ENCODE peak calls at places on chromosomes 2 and 18, in four cellular contexts. L, O, X and A are unnamed samples.
A peak's percentile ranks its signal among the peaks of the same experiment; 100 is the strongest.

GRCh38 chr2:42567389-42567788 is 1.0 kb upstream of the MTA3 start:
- DNase-seq in L (no peak), O (peak; percentile 71), X (peak; percentile 24), A (peak; percentile 81)

GRCh38 chr2:60215295-60215990 is 338.0 kb downstream of the BCL11A start:
- DNase-seq in O (no peak), L (peak; percentile 80), X (peak; percentile 46), A (no peak)

GRCh38 chr18:79962311-79962710 is 2.1 kb upstream of the HSBP1L1 start:
- DNase-seq in L (no peak), X (no peak), O (peak; percentile 74), A (peak; percentile 61)

GRCh38 chr2:232502901-232503791 is 15.5 kb upstream of the ECEL1 start:
- DNase-seq in O (peak; percentile 22), X (peak; percentile 65), L (peak; percentile 64), A (peak; percentile 45)

GRCh38 chr18:63553117-63553516 is 10.9 kb downstream of the SERPINB12 start:
- DNase-seq in X (no peak), O (peak; percentile 60), L (no peak), A (peak; percentile 62)

GRCh38 chr18:7381307-7381706 is 150.4 kb downstream of the LRRC30 start:
- DNase-seq in X (no peak), L (no peak), O (no peak), A (no peak)

GRCh38 chr2:201648-202433 is 62.0 kb downstream of the SH3YL1 start:
- DNase-seq in X (no peak), L (no peak), O (no peak), A (no peak)

GRCh38 chr2:187826023-187826422 is 271.8 kb upstream of the TFPI start:
- DNase-seq in X (no peak), O (peak; percentile 29), L (no peak), A (no peak)

GRCh38 chr2:26986576-26986975 is 16.1 kb downstream of the MAPRE3 start:
- DNase-seq in X (no peak), L (no peak), O (peak; percentile 57), A (no peak)

GRCh38 chr18:11541179-11541578 is 68.2 kb upstream of the SLC35G4 start:
- DNase-seq in O (no peak), X (no peak), L (no peak), A (peak; percentile 10)

GRCh38 chr2:24512404-24512803 is 21.4 kb downstream of the NCOA1 start:
- DNase-seq in X (no peak), L (no peak), O (peak; percentile 7), A (peak; percentile 28)

GRCh38 chr18:11146238-11146946 is 3.0 kb downstream of the PIEZO2 start:
- DNase-seq in X (peak; percentile 50), O (no peak), L (no peak), A (no peak)

GRCh38 chr2:187857826-187858225 is 303.6 kb upstream of the TFPI start:
- DNase-seq in X (no peak), L (no peak), O (no peak), A (no peak)

GRCh38 chr2:229098810-229099209 is 172.3 kb downstream of the PID1 start:
- DNase-seq in O (no peak), X (no peak), L (no peak), A (no peak)

GRCh38 chr2:179636100-179636980 is 225.1 kb downstream of the ZNF385B start:
- DNase-seq in X (no peak), O (no peak), L (no peak), A (no peak)

GRCh38 chr2:202122975-202123765 is 50.1 kb downstream of the KIAA2012 start:
- DNase-seq in O (no peak), L (no peak), X (peak; percentile 43), A (peak; percentile 45)

GRCh38 chr2:12928197-12928596 is 211.5 kb downstream of the TRIB2 start:
- DNase-seq in X (no peak), O (peak; percentile 78), L (no peak), A (peak; percentile 81)

GRCh38 chr18:35713545-35713944 is 132.0 kb downstream of the GALNT1 start:
- DNase-seq in O (peak; percentile 70), X (no peak), L (no peak), A (peak; percentile 39)

GRCh38 chr2:151071382-151071781 is 190.3 kb downstream of the RBM43 start:
- DNase-seq in L (no peak), X (peak; percentile 51), O (peak; percentile 33), A (peak; percentile 67)

GRCh38 chr2:207744451-207744850 is 25.3 kb downstream of the FZD5 start:
- DNase-seq in L (no peak), O (no peak), X (no peak), A (no peak)

GRCh38 chr18:57073516-57074187 is 73.2 kb upstream of the BOD1L2 start:
- DNase-seq in O (no peak), X (no peak), L (no peak), A (no peak)

GRCh38 chr2:233480490-233481202 is 85.9 kb downstream of the USP40 start:
- DNase-seq in X (no peak), O (peak; percentile 55), L (no peak), A (no peak)

GRCh38 chr18:55488473-55488872 is 99.5 kb downstream of the TCF4 start:
- DNase-seq in L (no peak), O (no peak), X (peak; percentile 93), A (peak; percentile 21)

GRCh38 chr18:32439802-32440201 is 30.9 kb downstream of the GAREM1 start:
- DNase-seq in X (peak; percentile 74), O (no peak), L (no peak), A (no peak)

GRCh38 chr2:176638167-176639015 is 369.1 kb downstream of the MTX2 start:
- DNase-seq in L (peak; percentile 48), X (peak; percentile 74), O (peak; percentile 33), A (peak; percentile 45)

GRCh38 chr2:189580662-189581353 is at the start of gene SLC40A1:
- DNase-seq in L (peak; percentile 67), X (peak; percentile 73), O (peak; percentile 48), A (peak; percentile 36)

GRCh38 chr2:23803965-23804542 is 122.9 kb downstream of the ATAD2B start:
- DNase-seq in X (peak; percentile 68), O (peak; percentile 23), L (no peak), A (peak; percentile 53)

DNA sequence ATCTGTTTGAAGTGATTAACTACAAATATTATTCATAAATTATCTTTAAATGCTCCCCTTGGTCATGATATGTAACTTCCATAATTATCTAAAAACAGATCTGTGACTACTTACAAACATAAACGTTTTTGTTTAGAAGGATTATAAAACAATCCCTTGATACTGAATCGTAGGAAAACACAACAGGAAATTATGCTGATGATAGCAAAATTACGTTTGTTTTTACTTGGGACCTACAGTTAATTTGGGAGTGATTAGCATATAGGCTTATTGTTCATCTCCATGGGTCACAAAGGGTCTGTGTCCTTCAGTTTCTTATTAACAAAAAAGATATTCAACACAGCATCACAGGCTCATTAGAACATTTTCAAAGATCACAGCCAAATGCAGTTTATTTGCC is 4.3 kb downstream of the CCDC195 start:
- DNase-seq in X (no peak), L (no peak), O (no peak), A (no peak)
- H3K4me2 ChIP-seq in X (no peak overlapping the region), L (no peak overlapping the region), O (no peak overlapping the region), A (peak overlapping the region; percentile 42)

DNA sequence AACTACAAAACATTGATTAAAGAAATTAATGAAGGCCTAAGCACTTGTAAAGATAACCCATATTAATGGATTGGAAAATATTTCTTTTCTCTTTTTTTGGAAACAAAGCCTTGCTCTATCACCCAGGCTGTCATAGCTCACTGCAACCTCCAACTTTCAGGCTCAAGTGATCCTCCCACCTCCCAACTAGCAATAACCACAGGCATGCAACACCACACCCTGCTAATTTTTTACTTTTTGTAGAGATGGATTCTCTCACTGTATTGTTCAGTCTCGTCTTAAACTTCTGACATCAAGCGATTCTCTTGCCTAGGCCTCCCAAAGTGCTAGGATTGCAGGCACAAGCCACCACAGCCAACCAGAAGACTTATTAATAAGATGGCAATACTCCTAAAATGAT is 73.4 kb upstream of the NDUFV2 start:
- DNase-seq in O (peak; percentile 64), X (no peak), L (no peak), A (no peak)
- H3K4me2 ChIP-seq in O (no peak overlapping the region), X (no peak overlapping the region), L (no peak overlapping the region), A (no peak overlapping the region)

GRCh38 chr2:142866426-142866825 is 11.0 kb upstream of the KYNU start:
- DNase-seq in L (no peak), O (no peak), X (no peak), A (no peak)
- H3K4me2 ChIP-seq in L (no peak overlapping the region), O (no peak overlapping the region), X (no peak overlapping the region), A (no peak overlapping the region)

GRCh38 chr2:64277101-64277849 is 133.1 kb upstream of the PELI1 start:
- DNase-seq in L (no peak), O (peak; percentile 45), X (peak; percentile 91), A (no peak)
- H3K4me2 ChIP-seq in L (no peak overlapping the region), O (peak overlapping the region; percentile 49), X (peak overlapping the region; percentile 10), A (no peak overlapping the region)

GRCh38 chr2:61759718-61760117 is 94.1 kb downstream of the FAM161A start:
- DNase-seq in O (peak; percentile 67), L (no peak), X (no peak), A (peak; percentile 88)
- H3K4me2 ChIP-seq in O (peak overlapping the region; percentile 21), L (no peak overlapping the region), X (no peak overlapping the region), A (peak overlapping the region; percentile 37)

GRCh38 chr2:206218792-206219509 is 55.5 kb upstream of the ZDBF2 start:
- DNase-seq in L (no peak), X (no peak), O (no peak), A (no peak)

GRCh38 chr2:206217743-206218520 is 56.5 kb upstream of the ZDBF2 start:
- DNase-seq in X (peak; percentile 44), L (no peak), O (peak; percentile 39), A (no peak)

GRCh38 chr2:206219957-206220356 is 54.5 kb upstream of the ZDBF2 start:
- DNase-seq in X (no peak), L (no peak), O (no peak), A (no peak)

GRCh38 chr2:206213514-206213845 is 53.8 kb downstream of the EEF1B2 start:
- DNase-seq in X (peak; percentile 40), O (no peak), L (no peak), A (no peak)

GRCh38 chr2:206217162-206217561 is 57.3 kb upstream of the ZDBF2 start:
- DNase-seq in O (no peak), L (peak; percentile 40), X (peak; percentile 46), A (no peak)
- H3K4me2 ChIP-seq in O (peak overlapping the region; percentile 58), L (no peak overlapping the region), X (peak overlapping the region; percentile 48), A (no peak overlapping the region)

DNA sequence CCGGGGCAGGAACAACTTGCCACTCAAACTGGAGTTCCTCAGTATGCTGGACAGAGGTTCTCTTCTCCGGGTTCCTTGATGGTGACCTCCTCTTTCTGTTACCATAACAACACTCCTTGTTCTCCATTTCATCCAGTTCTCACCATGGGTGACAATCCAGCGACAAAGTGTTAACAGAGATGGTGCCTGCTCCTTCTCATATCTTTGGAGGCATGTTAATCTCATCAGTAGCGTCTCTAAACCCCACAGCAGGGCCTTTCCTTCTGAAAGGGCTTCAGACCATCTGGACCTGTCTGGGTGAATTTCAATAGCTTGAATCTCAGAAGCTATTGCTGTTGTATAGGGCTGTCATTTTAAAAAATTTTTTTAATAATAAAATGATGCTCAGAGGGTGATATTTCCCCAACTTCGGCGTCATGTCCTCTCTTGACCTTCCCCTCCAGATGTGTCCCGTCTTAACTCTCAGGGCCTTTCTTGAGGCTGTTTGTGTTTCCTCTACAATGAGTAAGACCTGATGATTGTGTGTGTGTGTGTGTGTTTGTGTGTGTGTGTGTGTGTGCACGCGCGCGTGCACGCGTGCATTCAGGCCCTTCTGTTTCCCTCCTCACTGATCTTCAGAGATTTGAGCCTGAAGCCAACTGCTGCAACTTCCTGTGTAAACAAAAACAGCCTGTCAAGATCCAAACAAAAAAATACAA is 24.3 kb upstream of the CETN1 start:
- DNase-seq in O (no peak), L (no peak), X (no peak), A (no peak)
- H3K4me2 ChIP-seq in O (no peak overlapping the region), L (no peak overlapping the region), X (no peak overlapping the region), A (no peak overlapping the region)

GRCh38 chr18:23211146-23211545 is 75.9 kb downstream of the CABLES1 start:
- DNase-seq in X (no peak), L (no peak), O (no peak), A (no peak)
- H3K4me2 ChIP-seq in X (no peak overlapping the region), L (no peak overlapping the region), O (no peak overlapping the region), A (no peak overlapping the region)